ENCODE peak calls at places on chromosomes 12 and 14, in seven cellular contexts. D, U, Q, B, L, S and F are unnamed samples.

GRCh38 chr14:38884109-38884508 is 218.9 kb downstream of the SEC23A start:
- DNase-seq in D (no peak), U (no peak), Q (no peak), B (no peak), L (no peak), S (no peak), F (no peak)

GRCh38 chr12:42482086-42482819 is 107.3 kb downstream of the PRICKLE1 start:
- DNase-seq in D (peak), U (peak), Q (no peak), B (no peak), L (no peak), S (no peak), F (no peak)

GRCh38 chr14:31543969-31544799 is 17.0 kb upstream of the NUBPL start:
- DNase-seq in D (peak), U (no peak), Q (no peak), B (no peak), L (no peak), S (no peak), F (no peak)

GRCh38 chr12:94938583-94938982 is 64.9 kb downstream of the NDUFA12 start:
- DNase-seq in D (no peak), U (no peak), Q (no peak), B (no peak), L (no peak), S (no peak), F (no peak)

GRCh38 chr12:31236998-31237637 is 88.8 kb downstream of the SINHCAF start:
- DNase-seq in D (no peak), U (no peak), Q (no peak), B (no peak), L (peak), S (no peak), F (peak)

GRCh38 chr12:55720894-55721444 is 776 bp downstream of the RDH5 start:
- DNase-seq in D (peak), U (peak), Q (peak), B (peak), L (peak), S (peak), F (no peak)

GRCh38 chr12:90152897-90153624 is 444.4 kb upstream of the ATP2B1 start:
- DNase-seq in D (no peak), U (no peak), Q (no peak), B (peak), L (no peak), S (no peak), F (no peak)

GRCh38 chr12:50799908-50800307 is 36.0 kb downstream of the ATF1 start:
- DNase-seq in D (peak), U (no peak), Q (no peak), B (no peak), L (no peak), S (no peak), F (no peak)

GRCh38 chr12:97575792-97576191 is 113.2 kb downstream of the RMST start:
- DNase-seq in D (no peak), U (no peak), Q (no peak), B (no peak), L (no peak), S (no peak), F (no peak)

GRCh38 chr12:110689601-110690430 is 901 bp upstream of the HVCN1 start:
- DNase-seq in D (peak), U (peak), Q (peak), B (no peak), L (no peak), S (peak), F (no peak)

GRCh38 chr14:75084513-75084912 is 15.1 kb downstream of the ZC2HC1C start:
- DNase-seq in D (no peak), U (no peak), Q (no peak), B (no peak), L (no peak), S (peak), F (no peak)
- TF ChIP-seq CTCF in D (no peak), U (peak), Q (no peak), B (no peak), L (no peak), S (peak), F (no peak)

GRCh38 chr14:91573528-91573893 is 63.4 kb upstream of the PPP4R3A start:
- DNase-seq in D (no peak), U (no peak), Q (no peak), B (no peak), L (no peak), S (no peak), F (no peak)
- H3K4me3 ChIP-seq in D (no peak), U (no peak), Q (peak), B (no peak), L (no peak), S (no peak), F (no peak)

GRCh38 chr12:13941258-13942249 is 39.8 kb downstream of the GRIN2B start:
- DNase-seq in D (peak), U (no peak), Q (no peak), B (peak), L (no peak), S (peak), F (no peak)
- TF ChIP-seq CTCF in D (no peak), U (peak), Q (no peak), B (peak), L (no peak), S (peak), F (no peak)

GRCh38 chr12:67517181-67517887 is 131.2 kb upstream of the DYRK2 start:
- DNase-seq in D (peak), U (no peak), Q (peak), B (no peak), L (no peak), S (peak), F (no peak)
- H3K4me3 ChIP-seq in D (no peak), U (no peak), Q (peak), B (no peak), L (no peak), S (no peak), F (no peak)

GRCh38 chr14:103520657-103521437 is 1.8 kb downstream of the CKB start:
- DNase-seq in D (peak), U (peak), Q (peak), B (peak), L (peak), S (peak), F (no peak)
- TF ChIP-seq CTCF in D (peak), U (peak), Q (peak), B (peak), L (no peak), S (peak), F (peak)

DNA sequence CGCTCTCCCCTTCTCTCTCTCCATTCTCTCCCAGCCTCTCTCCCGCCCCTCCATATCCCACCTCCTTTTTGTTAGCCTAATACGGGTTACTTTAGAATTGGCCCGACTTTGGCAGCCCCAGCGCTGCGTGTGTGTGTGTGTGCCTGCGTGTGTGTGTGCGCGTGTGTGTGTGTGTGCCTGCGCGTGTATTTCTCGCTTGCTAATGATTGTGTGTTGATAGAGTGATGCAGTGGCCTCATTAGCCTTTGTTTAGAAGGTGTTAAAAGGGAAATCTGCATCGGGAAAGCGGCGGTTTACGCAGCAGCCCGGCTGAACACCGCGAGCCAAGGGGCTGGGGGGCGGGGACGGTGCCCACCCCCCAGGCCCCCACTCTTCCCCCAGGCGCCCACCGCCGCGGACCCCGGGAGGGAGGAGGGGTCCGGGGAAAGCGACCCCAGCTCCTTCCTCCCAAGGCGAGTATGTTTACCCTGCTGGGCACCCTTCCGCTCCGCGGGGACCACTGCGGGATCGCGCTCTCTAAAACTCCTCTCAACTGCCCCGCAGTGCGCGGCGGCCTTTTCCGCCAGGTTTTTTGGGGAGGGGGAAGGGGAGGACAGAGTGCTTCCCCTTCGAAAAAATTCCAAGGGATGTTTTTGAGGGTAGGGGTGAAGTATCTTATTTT is 6.8 kb upstream of the LHX5 start:
- DNase-seq in D (no peak), U (no peak), Q (no peak), B (no peak), L (no peak), S (no peak), F (no peak)
- H3K4me3 ChIP-seq in D (no peak), U (no peak), Q (no peak), B (no peak), L (no peak), S (no peak), F (no peak)

GRCh38 chr14:103537175-103537990 is 8.4 kb downstream of the TRMT61A start:
- DNase-seq in D (no peak), U (no peak), Q (no peak), B (no peak), L (no peak), S (no peak), F (no peak)

GRCh38 chr14:103541494-103541943 is 12.5 kb downstream of the TRMT61A start:
- DNase-seq in D (no peak), U (no peak), Q (no peak), B (peak), L (no peak), S (no peak), F (no peak)

GRCh38 chr14:103540816-103541493 is 12.0 kb downstream of the TRMT61A start:
- DNase-seq in D (no peak), U (no peak), Q (no peak), B (no peak), L (no peak), S (no peak), F (no peak)

GRCh38 chr14:103538291-103539055 is 9.5 kb downstream of the TRMT61A start:
- DNase-seq in D (no peak), U (no peak), Q (peak), B (no peak), L (no peak), S (no peak), F (no peak)

DNA sequence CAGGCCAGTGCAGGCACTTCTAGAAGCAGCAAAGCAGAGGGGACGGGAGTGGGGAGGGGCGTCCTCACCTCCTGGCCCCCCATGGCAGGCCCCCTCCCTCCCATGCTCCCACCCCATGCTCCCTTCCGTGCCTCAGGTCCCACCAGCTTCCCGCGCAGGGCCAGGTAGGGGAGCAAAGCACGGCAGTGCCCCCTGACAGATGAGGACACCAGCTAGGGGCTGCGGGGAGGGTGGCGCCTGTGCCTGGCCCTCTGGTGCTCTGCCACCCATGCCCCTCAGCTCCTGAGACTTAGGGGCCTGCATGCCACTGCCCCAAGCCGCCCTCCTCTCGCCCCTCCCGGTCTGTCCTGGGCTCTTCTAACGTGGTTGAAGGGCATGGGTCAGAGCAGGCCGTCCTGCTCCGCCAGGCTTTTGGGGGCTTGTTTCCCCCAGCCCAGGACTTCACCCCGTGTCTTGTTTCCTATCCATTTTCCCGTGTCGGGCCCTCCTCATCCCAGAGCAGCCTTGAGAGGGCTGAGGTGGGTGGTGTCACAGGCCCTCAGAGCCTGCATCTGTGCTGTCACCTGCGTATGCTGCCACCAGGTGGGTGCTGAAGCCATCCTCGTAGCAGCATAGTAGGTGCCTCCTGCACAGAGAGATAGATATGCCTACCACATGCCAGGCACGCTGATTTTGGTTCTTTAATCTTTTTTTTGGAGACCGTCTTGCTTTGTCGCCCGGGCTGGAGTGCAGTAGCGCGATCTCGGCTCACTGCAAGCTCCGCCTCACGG is 10.2 kb downstream of the TRMT61A start:
- DNase-seq in D (no peak), U (no peak), Q (no peak), B (no peak), L (no peak), S (no peak), F (no peak)
- TF ChIP-seq CTCF in D (no peak), U (no peak), Q (no peak), B (no peak), L (no peak), S (peak), F (no peak)